ENCODE peak calls at places on chromosomes 1 and 21, in ten cellular contexts. F is colonic mucosa; M is ascending aorta; U is HEK293T; K is WTC11; A is fibroblast of the conjunctiva; G is stimulated activated CD4-positive, alpha-beta T cell treated with anti-CD3 and anti-CD28 coated beads, Interleukin-15, amount 100 ng/mL, for 24 hours; Y is activated CD4-positive, CD25-positive, alpha-beta regulatory T cell; T is activated naive CD4-positive, alpha-beta T cell; Z is right cardiac atrium. X is an unnamed sample.

GRCh38 chr1:153364181-153364580 is 6.5 kb downstream of the S100A9 start:
- DNase-seq in T (no peak), Y (no peak), A (no peak), G (no peak), K (no peak), U (no peak), Z (no peak), M (no peak), F (peak), X (no peak)

GRCh38 chr1:40232444-40232843 is 15.3 kb upstream of the TMCO2 start:
- DNase-seq in U (no peak), T (no peak), G (peak), M (no peak), F (no peak), Y (peak), K (no peak), A (no peak), Z (no peak), X (no peak)

GRCh38 chr1:178232949-178233348 is 139.0 kb downstream of the RASAL2 start:
- DNase-seq in A (peak), U (no peak), Z (no peak), G (no peak), M (no peak), K (no peak), T (no peak), F (no peak), Y (no peak), X (no peak)

GRCh38 chr1:1669468-1670440 is 10.9 kb upstream of the CDK11B start:
- DNase-seq in F (no peak), M (no peak), T (no peak), Y (no peak), K (no peak), Z (peak), A (no peak), G (no peak), U (peak), X (no peak)

GRCh38 chr1:169288011-169288414 is 79.6 kb downstream of the NME7 start:
- DNase-seq in Y (no peak), K (no peak), F (no peak), Z (no peak), A (no peak), M (no peak), T (no peak), G (no peak), U (no peak), X (peak)

GRCh38 chr1:240468616-240469015 is 143.3 kb downstream of the GREM2 start:
- DNase-seq in U (no peak), T (no peak), K (no peak), Z (no peak), F (no peak), Y (no peak), A (no peak), G (no peak), M (no peak), X (no peak)

GRCh38 chr21:46061950-46062349 is 36.0 kb upstream of the COL6A2 start:
- DNase-seq in T (no peak), U (no peak), G (no peak), A (no peak), M (no peak), Y (no peak), F (no peak), Z (no peak), K (no peak), X (no peak)

GRCh38 chr1:117120774-117121588 is 568 bp downstream of the TRIM45 start:
- DNase-seq in M (no peak), Z (peak), F (peak), K (no peak), U (no peak), A (peak), T (peak), G (no peak), Y (no peak), X (peak)

GRCh38 chr1:65820983-65821382 is 28.3 kb downstream of the PDE4B start:
- DNase-seq in Y (no peak), A (peak), T (no peak), F (no peak), M (no peak), G (no peak), U (no peak), Z (no peak), K (no peak), X (peak)

GRCh38 chr1:82932727-82933126 is 1066.2 kb downstream of the TTLL7 start:
- DNase-seq in Y (no peak), G (no peak), T (no peak), F (no peak), A (no peak), M (no peak), U (no peak), K (no peak), Z (no peak), X (no peak)

GRCh38 chr1:43510621-43511020 is 20.1 kb upstream of the PTPRF start:
- DNase-seq in K (no peak), U (no peak), T (no peak), G (no peak), Z (no peak), Y (no peak), M (no peak), A (no peak), F (no peak), X (no peak)

GRCh38 chr1:28193701-28194161 is 17.2 kb upstream of the PTAFR start:
- DNase-seq in M (no peak), A (no peak), U (no peak), Y (no peak), Z (no peak), G (no peak), F (no peak), T (no peak), K (peak), X (no peak)

X was measured in A172.